ENCODE peak calls at places on chromosomes 4 and X, in six cellular contexts. A, I, H, O, Q and J are unnamed samples.

GRCh38 chr4:95979961-95980876 is 140.3 kb downstream of the PDHA2 start:
- DNase-seq in A (no peak), I (no peak), H (no peak), O (no peak), Q (no peak), J (no peak)

GRCh38 chrX:108072746-108073145 is 18.6 kb downstream of the PSMD10 start:
- DNase-seq in A (no peak), I (no peak), H (no peak), O (no peak), Q (no peak), J (no peak)

GRCh38 chr4:8915201-8916200 is 43.9 kb upstream of the HMX1 start:
- DNase-seq in A (no peak), I (peak; percentile 10), H (no peak), O (no peak), Q (no peak), J (no peak)

GRCh38 chrX:53294024-53294648 is 12.8 kb upstream of the IQSEC2 start:
- DNase-seq in A (no peak), I (no peak), H (no peak), O (no peak), Q (peak; percentile 32), J (peak; percentile 23)

GRCh38 chr4:55359397-55359916 is 13.4 kb downstream of the SRD5A3 start:
- DNase-seq in A (no peak), I (no peak), H (no peak), O (no peak), Q (no peak), J (no peak)

GRCh38 chr4:71765349-71765748 is 18.5 kb downstream of the GC start:
- DNase-seq in A (no peak), I (no peak), H (no peak), O (peak; percentile 43), Q (no peak), J (no peak)

GRCh38 chr4:96916731-96917130 is 1076.8 kb downstream of the PDHA2 start:
- DNase-seq in A (no peak), I (peak; percentile 1), H (no peak), O (peak; percentile 44), Q (no peak), J (no peak)

GRCh38 chr4:141486375-141486997 is 149.9 kb upstream of the IL15 start:
- DNase-seq in A (no peak), I (no peak), H (no peak), O (no peak), Q (no peak), J (no peak)

GRCh38 chrX:151754042-151754419 is 19.5 kb downstream of the CNGA2 start:
- DNase-seq in A (peak; percentile 10), I (no peak), H (no peak), O (no peak), Q (peak; percentile 19), J (no peak)

GRCh38 chr4:140238353-140239041 is 84.5 kb upstream of the MAML3 start:
- DNase-seq in A (no peak), I (peak; percentile 82), H (no peak), O (peak; percentile 61), Q (no peak), J (peak; percentile 71)
- TF ChIP-seq REST in A (no peak), I (no peak), H (no peak), O (no peak), Q (no peak), J (no peak)

GRCh38 chrX:3711331-3711917 is 2.0 kb downstream of the PRKX start:
- DNase-seq in A (no peak), I (no peak), H (peak; percentile 16), O (no peak), Q (no peak), J (no peak)
- H3K4me3 ChIP-seq in A (peak overlapping the region; percentile 60), I (peak overlapping the region; percentile 65), H (peak overlapping the region; percentile 74), O (peak overlapping the region; percentile 63), Q (peak overlapping the region; percentile 63), J (peak overlapping the region; percentile 64)

GRCh38 chrX:38170556-38170955 is 50.1 kb downstream of the SRPX start:
- DNase-seq in A (no peak), I (no peak), H (no peak), O (no peak), Q (no peak), J (no peak)

GRCh38 chrX:38172596-38172995 is 48.1 kb downstream of the SRPX start:
- DNase-seq in A (no peak), I (no peak), H (no peak), O (no peak), Q (no peak), J (no peak)

DNA sequence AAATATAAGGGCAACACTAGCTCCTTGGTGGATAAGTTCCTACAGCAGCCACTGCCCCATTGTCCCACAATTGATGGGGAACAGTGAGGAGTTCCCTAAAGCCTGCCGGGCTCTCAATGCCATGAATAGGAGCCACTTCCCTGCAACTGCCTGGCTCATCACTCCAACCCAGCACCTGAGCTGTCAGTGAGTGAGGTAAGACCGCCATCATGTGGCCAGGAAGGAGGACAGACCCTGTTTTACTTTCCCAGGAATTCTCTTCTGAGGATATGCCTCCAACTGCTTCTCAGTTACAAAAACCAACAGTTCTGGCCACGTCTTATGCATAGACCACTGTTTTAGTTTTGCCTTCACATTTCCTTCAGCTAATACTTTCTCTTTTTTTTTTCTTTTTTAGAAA is 45.5 kb downstream of the SRPX start:
- DNase-seq in A (peak; percentile 24), I (peak; percentile 38), H (peak; percentile 28), O (peak; percentile 64), Q (peak; percentile 64), J (peak; percentile 2)
- TF ChIP-seq REST in A (no peak), I (no peak), H (no peak), O (no peak), Q (no peak), J (no peak)

GRCh38 chrX:44733931-44734330 is 109.9 kb upstream of the DUSP21 start:
- DNase-seq in A (no peak), I (no peak), H (no peak), O (no peak), Q (no peak), J (no peak)

GRCh38 chrX:44735498-44735897 is 108.3 kb upstream of the DUSP21 start:
- DNase-seq in A (no peak), I (no peak), H (no peak), O (no peak), Q (no peak), J (no peak)

DNA sequence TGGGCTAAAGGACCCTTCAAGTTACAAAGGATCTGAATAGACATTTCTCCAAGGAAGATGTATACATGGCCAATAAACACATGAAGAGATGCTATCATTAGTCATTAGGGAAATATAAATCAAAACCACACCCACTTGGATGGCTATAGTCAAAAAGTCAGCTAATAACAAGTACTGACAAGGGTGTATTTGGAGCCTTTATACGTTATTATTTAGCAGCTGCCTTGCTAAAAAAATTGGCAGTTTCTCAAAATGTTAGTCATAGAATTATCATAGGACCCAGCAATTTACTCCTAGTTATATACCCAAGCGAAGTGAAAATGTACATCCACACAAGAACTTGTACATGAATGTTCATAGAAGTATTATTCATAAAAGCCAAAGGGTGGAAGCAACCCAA is 112.7 kb upstream of the DUSP21 start:
- DNase-seq in A (no peak), I (no peak), H (no peak), O (no peak), Q (no peak), J (no peak)
- H3K4me3 ChIP-seq in A (no peak overlapping the region), I (no peak overlapping the region), H (no peak overlapping the region), O (no peak overlapping the region), Q (no peak overlapping the region), J (no peak overlapping the region)

GRCh38 chrX:120603707-120604358 is at the start of gene MCTS1:
- DNase-seq in A (peak; percentile 95), I (peak; percentile 67), H (peak; percentile 67), O (peak; percentile 92), Q (peak; percentile 98), J (peak; percentile 86)
- TF ChIP-seq REST in A (no peak), I (no peak), H (no peak), O (no peak), Q (no peak), J (no peak)

DNA sequence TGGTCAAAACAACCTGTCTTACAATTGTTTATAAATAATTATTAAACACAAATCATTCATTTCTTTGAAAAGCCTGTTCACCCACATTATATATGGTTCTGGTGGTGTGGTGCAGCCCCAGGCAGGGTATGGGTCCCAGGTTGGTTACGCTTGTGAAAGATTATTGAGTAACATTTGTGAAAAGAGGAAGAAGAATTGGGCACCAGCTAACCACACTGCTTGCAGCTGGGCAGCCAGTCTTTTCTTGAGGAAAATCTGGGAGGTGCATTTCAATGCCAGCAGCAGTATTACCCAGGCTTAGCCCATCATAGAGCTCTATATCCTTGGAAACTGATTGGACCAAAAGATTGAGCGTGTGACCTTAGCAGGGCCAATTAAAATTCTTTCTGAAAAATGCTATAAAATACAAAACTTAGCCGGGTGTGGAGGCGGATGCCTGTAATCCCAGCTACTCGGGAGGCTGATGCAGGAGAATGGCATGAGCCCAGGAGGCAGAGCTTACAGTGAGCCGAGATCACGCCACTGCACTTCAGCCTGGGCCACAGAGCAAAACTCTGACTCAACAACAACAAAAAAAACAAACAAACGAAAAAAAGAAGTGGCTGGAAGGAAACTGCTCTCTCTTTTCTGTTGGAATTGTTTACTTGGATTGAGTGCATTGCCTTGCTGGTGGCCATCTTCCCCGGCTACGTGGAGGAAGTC is 9.7 kb upstream of the PLAC8 start:
- DNase-seq in A (no peak), I (no peak), H (no peak), O (no peak), Q (no peak), J (peak; percentile 95)
- H3K4me3 ChIP-seq in A (no peak overlapping the region), I (no peak overlapping the region), H (no peak overlapping the region), O (no peak overlapping the region), Q (no peak overlapping the region), J (no peak overlapping the region)

GRCh38 chrX:9560219-9560618 is 95.4 kb downstream of the TBL1X start:
- DNase-seq in A (no peak), I (no peak), H (no peak), O (no peak), Q (no peak), J (no peak)

GRCh38 chrX:9555354-9555753 is 90.5 kb downstream of the TBL1X start:
- DNase-seq in A (no peak), I (no peak), H (no peak), O (no peak), Q (no peak), J (no peak)

GRCh38 chrX:9558615-9559014 is 93.8 kb downstream of the TBL1X start:
- DNase-seq in A (no peak), I (no peak), H (no peak), O (no peak), Q (no peak), J (no peak)

GRCh38 chrX:9561199-9561598 is 96.3 kb downstream of the TBL1X start:
- DNase-seq in A (no peak), I (no peak), H (no peak), O (no peak), Q (no peak), J (no peak)

GRCh38 chrX:9557508-9557907 is 92.7 kb downstream of the TBL1X start:
- DNase-seq in A (no peak), I (no peak), H (no peak), O (no peak), Q (no peak), J (no peak)
- TF ChIP-seq REST in A (no peak), I (no peak), H (no peak), O (no peak), Q (no peak), J (no peak)

GRCh38 chr4:1210241-1210841 is 38.0 kb upstream of the SPON2 start:
- DNase-seq in A (no peak), I (no peak), H (no peak), O (no peak), Q (no peak), J (no peak)
- H3K4me3 ChIP-seq in A (no peak overlapping the region), I (no peak overlapping the region), H (no peak overlapping the region), O (no peak overlapping the region), Q (no peak overlapping the region), J (no peak overlapping the region)